ENCODE peak calls at places on chromosomes 12 and 14, in eight cellular contexts. B, N, L, F, Q, I, T and V are unnamed samples.
A peak's percentile ranks its signal among the peaks of the same experiment; 100 is the strongest.

GRCh38 chr12:67366530-67367196 is 97.5 kb downstream of the CAND1 start:
- DNase-seq in L (no peak), Q (no peak), I (no peak), F (no peak), N (no peak), T (no peak), B (peak; percentile 66), V (no peak)

GRCh38 chr12:5114436-5114835 is 70.8 kb downstream of the KCNA5 start:
- DNase-seq in T (no peak), I (no peak), F (no peak), B (peak; percentile 61), L (no peak), Q (no peak), N (no peak), V (no peak)

GRCh38 chr14:65356327-65356836 is 56.1 kb upstream of the FUT8 start:
- DNase-seq in L (no peak), I (no peak), N (no peak), B (peak; percentile 92), F (no peak), Q (no peak), T (peak; percentile 38), V (no peak)

GRCh38 chr12:38930994-38931393 is 25.6 kb upstream of the CPNE8 start:
- DNase-seq in I (no peak), N (peak; percentile 3), Q (no peak), F (no peak), L (no peak), T (no peak), B (no peak), V (peak; percentile 32)

GRCh38 chr12:105409881-105410471 is 79.5 kb downstream of the C12orf75 start:
- DNase-seq in N (no peak), I (no peak), T (peak; percentile 14), L (peak; percentile 39), B (no peak), F (no peak), Q (no peak), V (no peak)

GRCh38 chr14:54642950-54643695 is 76.2 kb downstream of the SAMD4A start:
- DNase-seq in B (peak; percentile 46), N (peak; percentile 27), Q (no peak), I (no peak), F (no peak), T (peak; percentile 16), L (no peak), V (peak; percentile 14)

GRCh38 chr12:3230758-3231375 is 153.7 kb downstream of the TSPAN9 start:
- DNase-seq in N (no peak), F (no peak), L (no peak), T (no peak), B (no peak), I (no peak), Q (no peak), V (no peak)

GRCh38 chr14:54258382-54258781 is 138.4 kb upstream of the CDKN3 start:
- DNase-seq in T (no peak), Q (no peak), L (no peak), F (no peak), B (no peak), N (no peak), I (no peak), V (no peak)

GRCh38 chr12:65501093-65501621 is 222.7 kb downstream of the MSRB3 start:
- DNase-seq in L (no peak), T (no peak), F (peak; percentile 85), Q (peak; percentile 15), B (no peak), I (no peak), N (no peak), V (no peak)

GRCh38 chr12:1837541-1838206 is 17.3 kb downstream of the LRTM2 start:
- DNase-seq in F (no peak), B (peak; percentile 57), N (no peak), Q (no peak), I (no peak), T (no peak), L (no peak), V (no peak)

GRCh38 chr12:92648242-92649031 is 54.4 kb upstream of the PLEKHG7 start:
- DNase-seq in I (no peak), B (peak; percentile 14), L (no peak), N (no peak), F (no peak), T (no peak), Q (no peak), V (no peak)

GRCh38 chr14:92122351-92122677 is 545 bp downstream of the CPSF2 start:
- DNase-seq in B (peak; percentile 20), T (peak; percentile 59), Q (no peak), I (peak; percentile 16), F (no peak), N (peak; percentile 26), L (peak; percentile 20), V (peak; percentile 58)

DNA sequence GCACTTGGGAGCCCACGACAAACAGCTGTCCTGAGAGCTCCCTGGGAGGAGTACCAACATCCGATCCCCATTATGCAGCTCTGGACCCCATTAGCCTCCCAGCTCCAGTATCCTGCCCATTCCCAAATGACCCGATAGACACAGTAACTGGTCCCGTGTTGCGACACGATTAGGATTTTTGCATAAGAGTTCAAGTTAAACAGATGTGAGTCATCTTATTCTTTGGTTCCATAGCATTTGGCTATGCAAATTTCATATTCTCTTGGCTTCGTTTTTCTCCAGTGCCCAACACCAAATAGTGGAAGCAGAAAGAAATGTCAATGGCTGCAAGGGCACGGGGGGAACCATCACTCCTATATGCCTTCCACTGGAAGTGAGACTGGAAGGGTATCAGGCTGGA is 43.0 kb upstream of the LRRC10 start:
- DNase-seq in T (peak; percentile 14), F (no peak), I (no peak), N (no peak), L (no peak), B (peak; percentile 43), Q (no peak), V (peak; percentile 18)
- TF ChIP-seq POLR2A in T (no peak), F (no peak), I (no peak), N (no peak), L (no peak), B (no peak), Q (no peak), V (no peak)

GRCh38 chr14:56359245-56359644 is 220.4 kb upstream of the TMEM260 start:
- DNase-seq in I (no peak), T (no peak), Q (no peak), L (no peak), N (peak; percentile 1), B (no peak), F (no peak), V (no peak)

GRCh38 chr14:56357478-56357877 is 222.1 kb upstream of the TMEM260 start:
- DNase-seq in L (no peak), N (no peak), F (peak; percentile 47), B (no peak), T (no peak), I (no peak), Q (no peak), V (no peak)

DNA sequence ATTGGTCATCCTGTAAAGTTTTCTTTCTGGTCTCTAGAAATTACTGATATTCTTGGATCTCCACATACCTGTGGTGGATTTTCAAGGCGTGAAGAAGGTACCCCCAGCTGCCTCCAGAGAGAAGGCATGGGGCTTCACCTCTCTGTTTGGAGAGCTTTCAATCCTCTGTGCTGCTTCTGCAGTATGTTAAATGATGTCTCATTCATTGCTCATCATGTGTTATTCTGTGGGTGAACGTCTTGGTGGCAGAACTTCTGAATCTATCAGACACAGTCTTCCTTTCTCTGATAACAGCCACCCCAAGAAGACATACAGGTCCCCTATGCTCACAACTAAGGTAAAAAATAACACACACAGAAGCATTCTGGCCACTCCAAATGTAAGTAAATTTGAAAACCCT is 221.3 kb upstream of the TMEM260 start:
- DNase-seq in T (no peak), Q (no peak), B (no peak), I (no peak), L (no peak), F (no peak), N (no peak), V (no peak)
- TF ChIP-seq POLR2A in T (no peak), Q (no peak), B (no peak), I (no peak), L (no peak), F (no peak), N (no peak), V (no peak)

GRCh38 chr12:108802666-108803036 is 54.7 kb downstream of the SSH1 start:
- DNase-seq in Q (no peak), T (no peak), L (no peak), B (peak; percentile 45), I (no peak), F (no peak), N (no peak), V (no peak)

GRCh38 chr12:108801736-108802665 is 55.4 kb downstream of the SSH1 start:
- DNase-seq in T (no peak), I (no peak), Q (no peak), F (no peak), L (peak; percentile 72), B (peak; percentile 83), N (no peak), V (no peak)

GRCh38 chr12:108805136-108805535 is 52.2 kb downstream of the SSH1 start:
- DNase-seq in N (no peak), I (no peak), L (no peak), T (no peak), F (no peak), B (peak; percentile 90), Q (no peak), V (no peak)

GRCh38 chr12:108804361-108804949 is 52.9 kb downstream of the SSH1 start:
- DNase-seq in F (peak; percentile 56), L (peak; percentile 82), I (no peak), Q (no peak), N (no peak), T (no peak), B (peak; percentile 95), V (no peak)

DNA sequence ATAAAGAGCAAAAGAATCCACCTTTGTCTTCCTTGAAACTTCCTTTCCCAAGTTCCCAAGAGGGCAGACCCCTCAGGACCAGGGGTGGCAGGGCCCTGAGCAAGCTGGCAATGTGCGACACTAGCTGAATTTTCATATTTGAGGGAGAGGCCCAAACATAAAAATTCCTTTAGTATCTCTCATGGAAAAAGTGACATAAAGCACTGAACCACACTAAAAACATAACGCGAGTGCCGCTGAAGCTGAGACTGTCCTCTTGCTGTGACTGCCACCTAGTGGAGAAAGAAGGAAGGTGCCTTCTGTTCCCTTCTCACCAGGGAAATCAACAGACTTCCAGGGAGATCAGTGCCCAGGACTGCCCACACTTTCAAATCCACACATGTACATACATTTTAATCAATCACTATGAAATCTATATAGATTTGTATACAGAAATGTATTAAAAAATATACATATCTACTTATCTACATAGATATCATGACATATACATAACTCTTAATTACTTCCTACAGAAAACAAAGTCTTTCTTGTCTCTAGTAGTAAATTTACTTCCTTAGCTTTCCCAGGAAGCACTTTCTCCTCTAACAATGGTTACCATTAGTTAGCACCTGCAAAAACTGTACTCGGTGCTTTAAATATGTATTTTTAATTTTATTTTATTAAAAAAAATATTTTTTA is 53.8 kb downstream of the SSH1 start:
- DNase-seq in I (peak; percentile 55), Q (peak; percentile 76), T (peak; percentile 85), B (peak; percentile 94), F (peak; percentile 92), N (peak; percentile 87), L (peak; percentile 93), V (peak; percentile 78)
- TF ChIP-seq POLR2A in I (no peak), Q (no peak), T (no peak), B (peak; percentile 63), F (no peak), N (no peak), L (no peak), V (no peak)

DNA sequence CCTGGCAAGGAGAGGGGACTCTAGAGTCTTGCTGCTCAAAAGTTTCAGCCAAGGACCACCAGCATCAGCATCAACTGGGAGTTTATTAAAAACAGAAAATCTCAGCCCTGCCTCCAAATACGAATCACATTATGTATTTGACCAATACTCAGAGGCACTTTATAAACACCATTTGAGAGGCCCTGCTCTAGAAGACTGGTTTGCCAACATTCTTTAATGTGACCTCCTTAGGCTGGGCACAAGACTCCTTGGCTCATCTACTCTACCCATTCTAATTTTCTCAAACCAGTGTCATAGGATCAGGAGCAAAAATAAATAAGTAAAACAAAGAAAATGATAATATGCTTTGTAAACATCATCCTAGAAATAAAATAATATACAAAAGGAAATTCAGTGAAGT is 52.8 kb downstream of the ABCC9 start:
- DNase-seq in N (no peak), I (no peak), F (no peak), B (no peak), T (no peak), Q (no peak), L (no peak), V (no peak)
- TF ChIP-seq POLR2A in N (no peak), I (no peak), F (no peak), B (no peak), T (no peak), Q (no peak), L (no peak), V (no peak)